ENCODE peak calls at places on chromosomes 12 and 14, in nine cellular contexts. One of them, this sample, is unnamed.

GRCh38 chr14:61288720-61289119 is 7.6 kb upstream of the TMEM30B start:
- DNase-seq in fibroblast of lung: no peak
- DNase-seq in body of pancreas: no peak
- DNase-seq in adrenal gland: no peak
- DNase-seq in gastrocnemius medialis: no peak
- DNase-seq in stomach: no peak
- DNase-seq in GM23248: no peak
- DNase-seq in PC-3: no peak
- DNase-seq in endothelial cell of umbilical vein: no peak
- DNase-seq in this sample: no peak

GRCh38 chr14:88079624-88080023 is 74.7 kb downstream of the GPR65 start:
- DNase-seq in gastrocnemius medialis: no peak
- DNase-seq in adrenal gland: no peak
- DNase-seq in fibroblast of lung: no peak
- DNase-seq in PC-3: no peak
- DNase-seq in GM23248: no peak
- DNase-seq in stomach: no peak
- DNase-seq in endothelial cell of umbilical vein: no peak
- DNase-seq in body of pancreas: no peak
- DNase-seq in this sample: no peak

GRCh38 chr14:21525571-21525970 is 575 bp downstream of the SALL2 start:
- DNase-seq in fibroblast of lung: peak; percentile 42
- DNase-seq in endothelial cell of umbilical vein: no peak
- DNase-seq in body of pancreas: peak; percentile 29
- DNase-seq in adrenal gland: no peak
- DNase-seq in GM23248: peak; percentile 24
- DNase-seq in stomach: no peak
- DNase-seq in gastrocnemius medialis: no peak
- DNase-seq in PC-3: no peak
- DNase-seq in this sample: peak; percentile 38

GRCh38 chr14:78709795-78710569 is 539.8 kb downstream of the NRXN3 start:
- DNase-seq in GM23248: peak; percentile 4
- DNase-seq in endothelial cell of umbilical vein: no peak
- DNase-seq in fibroblast of lung: no peak
- DNase-seq in stomach: no peak
- DNase-seq in gastrocnemius medialis: no peak
- DNase-seq in PC-3: no peak
- DNase-seq in body of pancreas: no peak
- DNase-seq in adrenal gland: no peak
- DNase-seq in this sample: no peak

GRCh38 chr12:946212-946611 is 3.3 kb downstream of the RAD52 start:
- DNase-seq in GM23248: peak; percentile 36
- DNase-seq in stomach: no peak
- DNase-seq in body of pancreas: no peak
- DNase-seq in endothelial cell of umbilical vein: no peak
- DNase-seq in fibroblast of lung: no peak
- DNase-seq in gastrocnemius medialis: no peak
- DNase-seq in adrenal gland: no peak
- DNase-seq in PC-3: no peak
- DNase-seq in this sample: no peak

GRCh38 chr14:81452766-81453165 is 52.6 kb upstream of the STON2 start:
- DNase-seq in PC-3: no peak
- DNase-seq in endothelial cell of umbilical vein: no peak
- DNase-seq in adrenal gland: no peak
- DNase-seq in stomach: no peak
- DNase-seq in GM23248: peak; percentile 37
- DNase-seq in fibroblast of lung: peak; percentile 32
- DNase-seq in gastrocnemius medialis: no peak
- DNase-seq in body of pancreas: no peak
- DNase-seq in this sample: no peak

GRCh38 chr12:5872745-5873144 is 72.3 kb downstream of the ANO2 start:
- DNase-seq in endothelial cell of umbilical vein: no peak
- DNase-seq in GM23248: peak; percentile 27
- DNase-seq in adrenal gland: no peak
- DNase-seq in stomach: no peak
- DNase-seq in fibroblast of lung: peak; percentile 3
- DNase-seq in body of pancreas: no peak
- DNase-seq in PC-3: peak; percentile 16
- DNase-seq in gastrocnemius medialis: no peak
- DNase-seq in this sample: no peak

GRCh38 chr12:124432376-124432775 is 135.0 kb downstream of the NCOR2 start:
- DNase-seq in PC-3: no peak
- DNase-seq in fibroblast of lung: no peak
- DNase-seq in GM23248: no peak
- DNase-seq in endothelial cell of umbilical vein: no peak
- DNase-seq in body of pancreas: peak; percentile 62
- DNase-seq in stomach: no peak
- DNase-seq in gastrocnemius medialis: no peak
- DNase-seq in adrenal gland: peak; percentile 65
- DNase-seq in this sample: no peak

GRCh38 chr12:28941248-28941647 is 207.8 kb upstream of the FAR2 start:
- DNase-seq in stomach: no peak
- DNase-seq in PC-3: peak; percentile 85
- DNase-seq in gastrocnemius medialis: no peak
- DNase-seq in endothelial cell of umbilical vein: no peak
- DNase-seq in adrenal gland: no peak
- DNase-seq in body of pancreas: no peak
- DNase-seq in fibroblast of lung: peak; percentile 57
- DNase-seq in GM23248: peak; percentile 26
- DNase-seq in this sample: no peak

GRCh38 chr12:58528266-58528665 is 392.0 kb downstream of the LRIG3 start:
- DNase-seq in stomach: no peak
- DNase-seq in endothelial cell of umbilical vein: no peak
- DNase-seq in adrenal gland: no peak
- DNase-seq in gastrocnemius medialis: no peak
- DNase-seq in body of pancreas: no peak
- DNase-seq in GM23248: no peak
- DNase-seq in PC-3: no peak
- DNase-seq in fibroblast of lung: peak; percentile 53
- DNase-seq in this sample: no peak

DNA sequence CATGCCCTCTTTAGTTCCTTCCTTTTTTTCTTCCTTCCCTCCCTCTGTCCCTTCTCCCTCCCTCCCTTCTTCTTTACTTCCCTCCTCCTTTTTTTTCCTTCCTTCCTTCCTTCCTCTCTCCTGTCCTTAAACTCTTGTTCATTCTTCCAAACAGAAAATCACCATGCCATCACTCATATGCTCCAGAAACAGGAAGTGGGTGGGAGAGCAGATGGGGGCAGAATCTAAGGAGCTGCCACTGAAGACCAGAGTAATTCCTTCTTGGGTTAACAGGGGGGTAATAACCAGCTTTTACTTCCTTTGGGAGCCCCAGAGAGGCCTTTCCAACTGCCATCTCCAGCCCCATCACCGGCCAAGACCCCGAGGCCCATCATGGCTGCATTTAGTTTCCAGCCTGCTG is 51.2 kb downstream of the SVOP start:
- DNase-seq in GM23248: no peak
- DNase-seq in gastrocnemius medialis: no peak
- DNase-seq in stomach: no peak
- DNase-seq in fibroblast of lung: no peak
- DNase-seq in endothelial cell of umbilical vein: no peak
- DNase-seq in adrenal gland: no peak
- DNase-seq in PC-3: no peak
- DNase-seq in body of pancreas: no peak
- DNase-seq in this sample: no peak
- H3K4me1 ChIP-seq in GM23248: no peaks in the 10 kb centered on the region
- H3K4me1 ChIP-seq in gastrocnemius medialis: peaks cover 14% of the 10 kb centered on the region
- H3K4me1 ChIP-seq in stomach: no peaks in the 10 kb centered on the region
- H3K4me1 ChIP-seq in fibroblast of lung: no peaks in the 10 kb centered on the region
- H3K4me1 ChIP-seq in endothelial cell of umbilical vein: no peaks in the 10 kb centered on the region
- H3K4me1 ChIP-seq in adrenal gland: no peaks in the 10 kb centered on the region
- H3K4me1 ChIP-seq in PC-3: no peaks in the 10 kb centered on the region
- H3K4me1 ChIP-seq in body of pancreas: no peaks in the 10 kb centered on the region
- H3K4me1 ChIP-seq in this sample: no peaks in the 10 kb centered on the region

GRCh38 chr14:74579447-74580274 is 32.4 kb downstream of the LTBP2 start:
- DNase-seq in endothelial cell of umbilical vein: peak; percentile 75
- DNase-seq in adrenal gland: no peak
- DNase-seq in fibroblast of lung: peak; percentile 95
- DNase-seq in stomach: no peak
- DNase-seq in GM23248: peak; percentile 95
- DNase-seq in gastrocnemius medialis: no peak
- DNase-seq in PC-3: peak; percentile 97
- DNase-seq in body of pancreas: no peak
- DNase-seq in this sample: no peak
- H3K4me1 ChIP-seq in endothelial cell of umbilical vein: peaks cover 41% of the 10 kb centered on the region
- H3K4me1 ChIP-seq in adrenal gland: peaks cover 29% of the 10 kb centered on the region
- H3K4me1 ChIP-seq in fibroblast of lung: peaks cover 51% of the 10 kb centered on the region
- H3K4me1 ChIP-seq in stomach: no peaks in the 10 kb centered on the region
- H3K4me1 ChIP-seq in GM23248: peaks cover 66% of the 10 kb centered on the region
- H3K4me1 ChIP-seq in gastrocnemius medialis: peaks cover 12% of the 10 kb centered on the region
- H3K4me1 ChIP-seq in PC-3: peaks cover 44% of the 10 kb centered on the region
- H3K4me1 ChIP-seq in body of pancreas: peaks cover 20% of the 10 kb centered on the region
- H3K4me1 ChIP-seq in this sample: peaks cover 56% of the 10 kb centered on the region

GRCh38 chr14:68669644-68670343 is 123.1 kb downstream of the ZFP36L1 start:
- DNase-seq in body of pancreas: no peak
- DNase-seq in endothelial cell of umbilical vein: no peak
- DNase-seq in adrenal gland: no peak
- DNase-seq in stomach: no peak
- DNase-seq in gastrocnemius medialis: no peak
- DNase-seq in fibroblast of lung: peak; percentile 47
- DNase-seq in GM23248: peak; percentile 9
- DNase-seq in PC-3: no peak
- DNase-seq in this sample: no peak
- H3K4me1 ChIP-seq in body of pancreas: peaks cover 61% of the 10 kb centered on the region
- H3K4me1 ChIP-seq in endothelial cell of umbilical vein: peaks cover 16% of the 10 kb centered on the region
- H3K4me1 ChIP-seq in adrenal gland: no peaks in the 10 kb centered on the region
- H3K4me1 ChIP-seq in stomach: peaks cover 65% of the 10 kb centered on the region
- H3K4me1 ChIP-seq in gastrocnemius medialis: peaks cover 60% of the 10 kb centered on the region
- H3K4me1 ChIP-seq in fibroblast of lung: peaks cover 44% of the 10 kb centered on the region
- H3K4me1 ChIP-seq in GM23248: peaks cover 56% of the 10 kb centered on the region
- H3K4me1 ChIP-seq in PC-3: peaks cover 17% of the 10 kb centered on the region
- H3K4me1 ChIP-seq in this sample: peaks cover 53% of the 10 kb centered on the region

GRCh38 chr12:46218509-46219095 is 50.2 kb downstream of the SLC38A1 start:
- DNase-seq in stomach: no peak
- DNase-seq in fibroblast of lung: no peak
- DNase-seq in GM23248: no peak
- DNase-seq in adrenal gland: no peak
- DNase-seq in gastrocnemius medialis: no peak
- DNase-seq in endothelial cell of umbilical vein: no peak
- DNase-seq in PC-3: peak; percentile 35
- DNase-seq in body of pancreas: no peak
- DNase-seq in this sample: no peak
- H3K4me1 ChIP-seq in stomach: peaks cover 6% of the 10 kb centered on the region
- H3K4me1 ChIP-seq in fibroblast of lung: no peaks in the 10 kb centered on the region
- H3K4me1 ChIP-seq in GM23248: peaks cover 35% of the 10 kb centered on the region
- H3K4me1 ChIP-seq in adrenal gland: peaks cover 13% of the 10 kb centered on the region
- H3K4me1 ChIP-seq in gastrocnemius medialis: no peaks in the 10 kb centered on the region
- H3K4me1 ChIP-seq in endothelial cell of umbilical vein: peaks cover 42% of the 10 kb centered on the region
- H3K4me1 ChIP-seq in PC-3: peaks cover 43% of the 10 kb centered on the region
- H3K4me1 ChIP-seq in body of pancreas: no peaks in the 10 kb centered on the region
- H3K4me1 ChIP-seq in this sample: peaks cover 3% of the 10 kb centered on the region

DNA sequence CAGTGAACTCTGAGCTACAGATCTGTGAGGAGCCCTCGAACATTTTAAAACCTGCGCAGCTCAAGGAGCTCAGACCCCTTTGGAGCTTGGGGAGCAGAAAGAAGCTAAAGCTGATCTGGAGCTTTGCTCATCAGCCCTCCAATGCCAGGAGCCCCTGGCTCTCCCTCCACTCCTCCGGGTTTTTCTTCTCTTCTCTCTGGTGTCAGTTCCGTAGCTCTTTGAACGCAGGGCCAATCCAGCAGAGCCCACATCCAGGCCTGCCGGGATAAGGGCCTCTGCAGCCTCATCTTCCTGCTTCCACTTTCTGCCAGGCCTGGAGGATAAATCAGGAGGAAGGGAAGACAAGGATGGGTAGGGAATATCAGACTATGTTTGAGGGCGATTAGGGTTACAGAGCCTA is 6.0 kb downstream of the HOXC4 start:
- DNase-seq in adrenal gland: no peak
- DNase-seq in gastrocnemius medialis: no peak
- DNase-seq in stomach: no peak
- DNase-seq in GM23248: no peak
- DNase-seq in fibroblast of lung: no peak
- DNase-seq in body of pancreas: no peak
- DNase-seq in PC-3: no peak
- DNase-seq in endothelial cell of umbilical vein: no peak
- DNase-seq in this sample: no peak
- H3K4me1 ChIP-seq in adrenal gland: no peaks in the 10 kb centered on the region
- H3K4me1 ChIP-seq in gastrocnemius medialis: no peaks in the 10 kb centered on the region
- H3K4me1 ChIP-seq in stomach: peaks cover 9% of the 10 kb centered on the region
- H3K4me1 ChIP-seq in GM23248: peaks cover 16% of the 10 kb centered on the region
- H3K4me1 ChIP-seq in fibroblast of lung: no peaks in the 10 kb centered on the region
- H3K4me1 ChIP-seq in body of pancreas: no peaks in the 10 kb centered on the region
- H3K4me1 ChIP-seq in PC-3: no peaks in the 10 kb centered on the region
- H3K4me1 ChIP-seq in endothelial cell of umbilical vein: no peaks in the 10 kb centered on the region
- H3K4me1 ChIP-seq in this sample: no peaks in the 10 kb centered on the region

GRCh38 chr14:104792101-104792884 is 3.3 kb downstream of the AKT1 start:
- DNase-seq in gastrocnemius medialis: no peak
- DNase-seq in body of pancreas: peak; percentile 89
- DNase-seq in fibroblast of lung: no peak
- DNase-seq in endothelial cell of umbilical vein: peak; percentile 26
- DNase-seq in GM23248: no peak
- DNase-seq in stomach: peak; percentile 90
- DNase-seq in PC-3: no peak
- DNase-seq in adrenal gland: peak; percentile 93
- DNase-seq in this sample: peak; percentile 86
- H3K4me1 ChIP-seq in gastrocnemius medialis: peaks cover 35% of the 10 kb centered on the region
- H3K4me1 ChIP-seq in body of pancreas: peaks cover 81% of the 10 kb centered on the region
- H3K4me1 ChIP-seq in fibroblast of lung: peaks cover 7% of the 10 kb centered on the region
- H3K4me1 ChIP-seq in endothelial cell of umbilical vein: peaks cover 10% of the 10 kb centered on the region
- H3K4me1 ChIP-seq in GM23248: peaks cover 16% of the 10 kb centered on the region
- H3K4me1 ChIP-seq in stomach: peaks cover 88% of the 10 kb centered on the region
- H3K4me1 ChIP-seq in PC-3: peaks cover 17% of the 10 kb centered on the region
- H3K4me1 ChIP-seq in adrenal gland: peaks cover 54% of the 10 kb centered on the region
- H3K4me1 ChIP-seq in this sample: peaks cover 57% of the 10 kb centered on the region

This sample was measured in thyroid gland.